ENCODE peak calls at places on chromosomes 5 and 9, in four cellular contexts. One of them, this sample, is unnamed.

GRCh38 chr5:17203329-17204132 is 13.9 kb upstream of the BASP1 start:
- DNase-seq in lower leg skin: no peak
- DNase-seq in H1: no peak
- DNase-seq in fibroblast of lung: peak
- DNase-seq in this sample: no peak

GRCh38 chr9:92850898-92851297 is 26.9 kb downstream of the ZNF484 start:
- DNase-seq in lower leg skin: no peak
- DNase-seq in H1: no peak
- DNase-seq in fibroblast of lung: no peak
- DNase-seq in this sample: no peak

GRCh38 chr9:115775669-115776068 is 377.9 kb upstream of the PAPPA start:
- DNase-seq in lower leg skin: no peak
- DNase-seq in H1: no peak
- DNase-seq in fibroblast of lung: no peak
- DNase-seq in this sample: no peak

GRCh38 chr9:113705938-113706519 is 170.1 kb upstream of the ZNF618 start:
- DNase-seq in lower leg skin: peak
- DNase-seq in H1: no peak
- DNase-seq in fibroblast of lung: no peak
- DNase-seq in this sample: no peak

GRCh38 chr9:749712-750111 is 91.8 kb upstream of the DMRT1 start:
- DNase-seq in lower leg skin: no peak
- DNase-seq in H1: no peak
- DNase-seq in fibroblast of lung: no peak
- DNase-seq in this sample: no peak

GRCh38 chr5:71880531-71880930 is 161.5 kb downstream of the CARTPT start:
- DNase-seq in lower leg skin: no peak
- DNase-seq in H1: no peak
- DNase-seq in fibroblast of lung: no peak
- DNase-seq in this sample: no peak

GRCh38 chr5:159764283-159764927 is 151.9 kb upstream of the ADRA1B start:
- DNase-seq in lower leg skin: no peak
- DNase-seq in H1: no peak
- DNase-seq in fibroblast of lung: peak
- DNase-seq in this sample: peak

GRCh38 chr5:140575309-140575708 is 10.7 kb downstream of the SLC35A4 start:
- DNase-seq in lower leg skin: no peak
- DNase-seq in H1: no peak
- DNase-seq in fibroblast of lung: peak
- DNase-seq in this sample: no peak

GRCh38 chr5:95285406-95285761 is 490 bp upstream of the MCTP1 start:
- DNase-seq in lower leg skin: no peak
- DNase-seq in H1: no peak
- DNase-seq in fibroblast of lung: peak
- DNase-seq in this sample: no peak
- H3K4me3 ChIP-seq in lower leg skin: no peak
- H3K4me3 ChIP-seq in H1: peak
- H3K4me3 ChIP-seq in fibroblast of lung: peak
- H3K4me3 ChIP-seq in this sample: peak

GRCh38 chr9:18477121-18477705 is 3.3 kb downstream of the ADAMTSL1 start:
- DNase-seq in lower leg skin: no peak
- DNase-seq in H1: no peak
- DNase-seq in fibroblast of lung: no peak
- DNase-seq in this sample: no peak
- H3K4me3 ChIP-seq in lower leg skin: no peak
- H3K4me3 ChIP-seq in H1: no peak
- H3K4me3 ChIP-seq in fibroblast of lung: no peak
- H3K4me3 ChIP-seq in this sample: peak

DNA sequence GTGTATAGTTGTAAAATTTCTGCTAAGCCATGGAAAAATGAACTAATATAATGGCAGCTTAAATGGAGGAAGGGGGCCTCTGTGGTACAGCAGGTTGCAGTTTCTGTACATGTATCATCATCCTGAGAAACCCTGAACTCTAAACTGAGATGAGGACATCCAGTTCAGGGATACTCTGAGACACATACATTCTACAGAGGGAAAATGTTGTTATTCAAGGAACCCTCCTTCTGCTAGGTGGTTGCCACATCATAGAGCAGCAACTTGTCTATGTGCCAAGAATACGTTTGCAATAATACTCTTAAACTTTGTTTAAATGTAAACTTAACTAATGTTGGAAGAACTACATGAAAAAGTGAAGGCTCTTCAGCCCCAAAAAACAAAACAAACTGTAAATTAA is 1310.8 kb upstream of the WWC1 start:
- DNase-seq in lower leg skin: no peak
- DNase-seq in H1: no peak
- DNase-seq in fibroblast of lung: peak
- DNase-seq in this sample: no peak
- H3K4me3 ChIP-seq in lower leg skin: no peak
- H3K4me3 ChIP-seq in H1: no peak
- H3K4me3 ChIP-seq in fibroblast of lung: no peak
- H3K4me3 ChIP-seq in this sample: no peak

GRCh38 chr5:172453206-172453985 is 929 bp downstream of the SH3PXD2B start:
- DNase-seq in lower leg skin: peak
- DNase-seq in H1: peak
- DNase-seq in fibroblast of lung: peak
- DNase-seq in this sample: peak
- H3K4me3 ChIP-seq in lower leg skin: peak
- H3K4me3 ChIP-seq in H1: peak
- H3K4me3 ChIP-seq in fibroblast of lung: peak
- H3K4me3 ChIP-seq in this sample: peak

GRCh38 chr9:21557428-21557768 is 75.3 kb upstream of the IFNE start:
- DNase-seq in lower leg skin: no peak
- DNase-seq in H1: no peak
- DNase-seq in fibroblast of lung: peak
- DNase-seq in this sample: no peak
- H3K4me3 ChIP-seq in lower leg skin: no peak
- H3K4me3 ChIP-seq in H1: no peak
- H3K4me3 ChIP-seq in fibroblast of lung: peak
- H3K4me3 ChIP-seq in this sample: peak

GRCh38 chr9:134130503-134131375 is 5.1 kb upstream of the WDR5 start:
- DNase-seq in lower leg skin: no peak
- DNase-seq in H1: peak
- DNase-seq in fibroblast of lung: peak
- DNase-seq in this sample: no peak
- H3K4me3 ChIP-seq in lower leg skin: no peak
- H3K4me3 ChIP-seq in H1: no peak
- H3K4me3 ChIP-seq in fibroblast of lung: no peak
- H3K4me3 ChIP-seq in this sample: no peak